ENCODE peak calls at places on chromosomes 11 and 22, in seven cellular contexts. P is CD4-positive, CD25-positive, alpha-beta regulatory T cell; C is lung; M is ovary; F is mesenchymal stem cell; Q is upper lobe of right lung; A is thyroid gland. S is an unnamed sample.

GRCh38 chr11:116984589-116984988 is 113.6 kb downstream of the SIK3 start:
- DNase-seq in P (no peak), C (no peak), M (no peak), F (peak; percentile 89), Q (no peak), A (no peak), S (no peak)

GRCh38 chr11:35260342-35260985 is 121.5 kb downstream of the CD44 start:
- DNase-seq in P (no peak), C (no peak), M (no peak), F (peak; percentile 94), Q (no peak), A (no peak), S (no peak)

GRCh38 chr11:125062931-125063428 is at the start of gene SLC37A2:
- DNase-seq in P (peak; percentile 25), C (peak; percentile 59), M (peak; percentile 76), F (peak; percentile 72), Q (peak; percentile 88), A (peak; percentile 69), S (peak; percentile 57)

GRCh38 chr22:33341611-33342010 is 283.4 kb upstream of the SYN3 start:
- DNase-seq in P (no peak), C (no peak), M (no peak), F (no peak), Q (no peak), A (no peak), S (no peak)

GRCh38 chr11:117026593-117027330 is 71.5 kb downstream of the SIK3 start:
- DNase-seq in P (no peak), C (no peak), M (no peak), F (peak; percentile 78), Q (no peak), A (no peak), S (no peak)

GRCh38 chr11:130881475-130882137 is 34.7 kb downstream of the SNX19 start:
- DNase-seq in P (no peak), C (no peak), M (no peak), F (no peak), Q (no peak), A (no peak), S (no peak)

GRCh38 chr11:62336949-62337681 is at the start of gene ASRGL1:
- DNase-seq in P (peak; percentile 58), C (peak; percentile 90), M (peak; percentile 88), F (peak; percentile 49), Q (peak; percentile 97), A (peak; percentile 94), S (peak; percentile 94)

GRCh38 chr22:41925783-41926460 is 684 bp downstream of the TNFRSF13C start:
- DNase-seq in P (peak; percentile 79), C (peak; percentile 50), M (no peak), F (peak; percentile 63), Q (peak; percentile 81), A (peak; percentile 39), S (peak; percentile 85)

GRCh38 chr11:36365937-36366336 is 69.8 kb downstream of the PRR5L start:
- DNase-seq in P (no peak), C (no peak), M (no peak), F (peak; percentile 30), Q (no peak), A (no peak), S (no peak)

GRCh38 chr11:45180888-45181594 is 34.6 kb downstream of the PRDM11 start:
- DNase-seq in P (no peak), C (peak; percentile 61), M (peak; percentile 81), F (peak; percentile 80), Q (peak; percentile 91), A (peak; percentile 77), S (peak; percentile 58)

GRCh38 chr11:101770648-101771047 is 144.2 kb upstream of the CEP126 start:
- DNase-seq in P (no peak), C (no peak), M (no peak), F (no peak), Q (no peak), A (no peak), S (no peak)

GRCh38 chr22:17087176-17088131 is 2.7 kb downstream of the IL17RA start:
- DNase-seq in P (peak; percentile 80), C (no peak), M (no peak), F (peak; percentile 34), Q (peak; percentile 30), A (no peak), S (no peak)

GRCh38 chr11:115476463-115477286 is 27.5 kb downstream of the CADM1 start:
- DNase-seq in P (no peak), C (no peak), M (no peak), F (no peak), Q (no peak), A (no peak), S (no peak)

GRCh38 chr22:29635734-29636357 is 32.4 kb downstream of the NF2 start:
- DNase-seq in P (peak; percentile 38), C (no peak), M (no peak), F (peak; percentile 77), Q (no peak), A (no peak), S (no peak)

GRCh38 chr22:45064313-45065268 is 54.8 kb upstream of the PHF21B start:
- DNase-seq in P (peak; percentile 5), C (no peak), M (no peak), F (peak; percentile 50), Q (no peak), A (no peak), S (no peak)

GRCh38 chr22:38201371-38201717 is 450 bp upstream of the MAFF start:
- DNase-seq in P (no peak), C (no peak), M (no peak), F (no peak), Q (no peak), A (no peak), S (no peak)

GRCh38 chr22:38192475-38192863 is 9.3 kb upstream of the MAFF start:
- DNase-seq in P (no peak), C (no peak), M (no peak), F (no peak), Q (no peak), A (no peak), S (no peak)

GRCh38 chr22:38193580-38193979 is 8.2 kb upstream of the MAFF start:
- DNase-seq in P (no peak), C (no peak), M (peak; percentile 77), F (no peak), Q (no peak), A (no peak), S (no peak)

GRCh38 chr22:38199826-38200559 is 1.8 kb upstream of the MAFF start:
- DNase-seq in P (no peak), C (no peak), M (no peak), F (no peak), Q (no peak), A (no peak), S (no peak)

DNA sequence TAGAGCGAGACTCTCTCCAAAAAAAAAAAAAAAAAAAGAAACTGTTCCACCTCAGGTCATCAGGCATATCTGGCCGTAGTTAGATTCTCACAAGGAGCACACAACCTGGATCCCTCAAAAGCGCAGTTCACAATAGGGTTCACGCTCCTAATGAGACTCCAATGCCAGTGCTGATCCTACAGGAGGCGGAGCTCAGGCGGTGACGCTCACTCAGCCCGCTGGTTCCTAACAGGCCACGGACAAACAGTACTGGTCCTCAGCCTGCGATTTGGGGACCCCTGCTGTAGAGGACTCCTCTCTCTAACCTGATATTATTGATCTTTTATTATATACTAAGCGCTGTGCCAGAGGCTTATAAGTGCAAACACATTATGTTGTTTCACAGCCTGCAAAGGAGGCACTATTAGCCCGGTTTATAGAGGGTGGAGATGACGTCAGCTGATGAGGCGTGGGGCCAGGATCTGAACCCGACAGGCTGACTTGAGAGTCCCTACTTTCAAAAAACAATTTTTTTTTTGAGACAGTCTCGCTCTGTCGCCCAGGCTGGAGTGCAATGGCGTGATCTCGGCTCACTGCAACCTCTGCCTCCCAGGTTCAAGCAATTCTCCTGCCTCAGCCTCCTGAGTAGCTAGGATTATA is 4.9 kb upstream of the MAFF start:
- DNase-seq in P (no peak), C (no peak), M (no peak), F (no peak), Q (no peak), A (peak; percentile 83), S (peak; percentile 59)
- H3K4me1 ChIP-seq in P (peaks cover 9% of the 10 kb centered on the region), C (peaks cover 4% of the 10 kb centered on the region), M (peaks cover 3% of the 10 kb centered on the region), F (peaks cover 12% of the 10 kb centered on the region), Q (peaks cover 11% of the 10 kb centered on the region), A (no peaks in the 10 kb centered on the region), S (peaks cover 9% of the 10 kb centered on the region)

DNA sequence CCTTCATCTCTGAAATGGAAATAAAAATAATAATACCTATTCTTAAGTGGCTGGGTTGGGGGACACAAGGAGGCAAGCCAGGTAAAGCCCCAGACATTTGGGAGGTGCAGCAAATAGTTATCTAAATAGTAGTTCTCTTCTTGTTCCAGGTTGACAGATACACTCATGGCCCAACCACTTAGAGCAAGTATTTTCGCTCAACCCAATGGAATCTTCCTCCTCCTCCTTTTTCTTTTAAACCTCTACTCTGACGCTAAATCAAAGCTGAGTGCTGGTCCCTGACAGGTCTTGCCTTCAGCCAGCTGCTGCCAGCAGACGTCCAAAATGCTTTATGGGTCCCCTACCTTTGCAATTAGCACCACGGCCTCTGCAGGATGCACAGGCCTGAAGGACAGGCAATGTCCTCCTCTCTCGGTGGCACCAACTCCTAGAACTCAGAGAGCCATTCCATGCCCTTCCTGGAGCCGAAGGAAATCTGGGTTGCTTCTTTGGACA is 558.5 kb downstream of the MIAT start:
- DNase-seq in P (no peak), C (no peak), M (no peak), F (peak; percentile 48), Q (no peak), A (no peak), S (no peak)
- H3K4me1 ChIP-seq in P (no peaks in the 10 kb centered on the region), C (peaks cover 9% of the 10 kb centered on the region), M (peaks cover 29% of the 10 kb centered on the region), F (peaks cover 21% of the 10 kb centered on the region), Q (peaks cover 17% of the 10 kb centered on the region), A (peaks cover 17% of the 10 kb centered on the region), S (no peaks in the 10 kb centered on the region)

DNA sequence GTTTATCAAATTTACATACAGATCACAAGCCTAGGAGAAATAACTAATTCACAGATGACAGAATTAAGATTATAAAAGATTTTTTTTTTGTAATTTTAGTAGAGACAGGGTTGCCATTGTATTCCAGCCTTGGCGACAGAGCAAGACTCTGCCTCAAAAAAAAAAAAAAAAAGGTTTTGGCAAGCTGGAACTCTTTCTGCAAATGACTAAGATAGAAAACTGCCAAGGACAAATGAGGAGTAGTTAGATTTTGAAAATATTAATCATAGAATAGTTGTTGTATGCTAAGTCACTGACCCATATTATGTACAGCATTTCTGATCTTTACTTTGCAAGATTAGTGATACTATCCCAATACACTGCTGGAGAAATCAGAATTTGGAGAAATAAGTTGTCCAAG is 99.2 kb downstream of the C11orf65 start:
- DNase-seq in P (no peak), C (no peak), M (no peak), F (no peak), Q (no peak), A (no peak), S (no peak)
- H3K4me1 ChIP-seq in P (no peaks in the 10 kb centered on the region), C (no peaks in the 10 kb centered on the region), M (no peaks in the 10 kb centered on the region), F (no peaks in the 10 kb centered on the region), Q (no peaks in the 10 kb centered on the region), A (no peaks in the 10 kb centered on the region), S (no peaks in the 10 kb centered on the region)

DNA sequence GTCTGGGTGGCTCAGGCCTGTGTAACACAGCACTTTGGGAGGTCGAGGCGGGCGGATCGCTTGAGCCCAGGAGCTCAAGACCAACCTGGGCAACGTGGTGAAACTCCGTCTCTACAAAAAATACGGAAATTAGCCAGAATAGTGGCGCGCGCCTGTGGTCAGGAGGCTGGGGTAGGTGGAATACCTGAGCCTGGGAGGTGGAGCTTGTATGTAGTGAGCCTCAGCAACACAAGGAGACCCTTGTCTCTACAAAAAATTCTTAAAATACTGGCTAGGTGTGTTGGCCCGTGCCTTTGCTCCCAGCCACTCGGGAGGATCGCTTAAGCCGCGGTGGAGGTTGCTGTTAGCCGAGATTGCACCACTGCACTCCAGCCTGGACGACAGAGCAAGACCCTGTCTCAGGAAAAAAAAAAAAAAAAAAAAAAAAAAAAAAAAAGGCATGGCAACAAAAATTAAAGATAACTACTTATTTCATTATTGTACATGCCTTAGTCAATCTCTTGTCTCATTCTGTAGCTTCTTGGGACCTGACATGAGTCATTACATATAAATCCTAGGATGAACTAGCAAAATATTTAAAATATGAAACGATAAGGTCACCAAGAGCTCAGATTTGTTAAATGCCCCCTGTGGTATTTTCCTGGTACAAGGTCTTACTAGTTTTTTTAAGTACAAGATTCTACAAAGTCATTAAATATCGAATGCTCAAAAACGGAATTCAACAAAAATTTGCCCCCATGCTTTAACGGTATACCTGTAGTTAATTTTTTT is 1.1 kb downstream of the TAF1D start:
- DNase-seq in P (no peak), C (peak; percentile 44), M (no peak), F (no peak), Q (peak; percentile 68), A (peak; percentile 60), S (peak; percentile 38)
- H3K4me1 ChIP-seq in P (peaks cover 62% of the 10 kb centered on the region), C (peaks cover 8% of the 10 kb centered on the region), M (peaks cover 2% of the 10 kb centered on the region), F (peaks cover 10% of the 10 kb centered on the region), Q (peaks cover 46% of the 10 kb centered on the region), A (peaks cover 24% of the 10 kb centered on the region), S (peaks cover 34% of the 10 kb centered on the region)